ENCODE peak calls at places on chromosomes 3 and 15, in seven cellular contexts. D is body of pancreas, U is Panc1, W is A549, T is hepatocyte, M is brain microvascular endothelial cell, G is neuronal stem cell. L is an unnamed sample.

GRCh38 chr3:42991369-42992315 is 12.5 kb downstream of the GASK1A start:
- DNase-seq in W (no peak), D (no peak), T (no peak), G (no peak), M (no peak), U (no peak), L (no peak)

GRCh38 chr3:47731066-47731465 is 50.6 kb downstream of the SMARCC1 start:
- DNase-seq in U (no peak), T (no peak), D (no peak), M (no peak), W (no peak), G (no peak), L (no peak)

GRCh38 chr3:162770556-162770955 is 1273.9 kb downstream of the OTOL1 start:
- DNase-seq in G (no peak), T (no peak), D (no peak), W (no peak), M (no peak), U (no peak), L (peak)

GRCh38 chr3:171460226-171461086 is at the start of gene TNIK:
- DNase-seq in W (peak), M (peak), D (peak), T (peak), G (peak), U (peak), L (peak)

GRCh38 chr15:98503970-98504369 is 144.4 kb upstream of the IGF1R start:
- DNase-seq in G (no peak), U (no peak), W (no peak), D (no peak), M (no peak), T (peak), L (no peak)

GRCh38 chr15:85482896-85483295 is 102.5 kb downstream of the AKAP13 start:
- DNase-seq in U (no peak), W (peak), D (no peak), T (peak), M (peak), G (no peak), L (no peak)

GRCh38 chr3:151085889-151086483 is 522 bp downstream of the MED12L start:
- DNase-seq in D (peak), M (no peak), U (no peak), T (peak), W (peak), G (peak), L (no peak)

GRCh38 chr3:44280631-44281030 is 38.9 kb downstream of the TOPAZ1 start:
- DNase-seq in W (no peak), M (no peak), D (no peak), U (no peak), T (no peak), G (no peak), L (no peak)

GRCh38 chr3:20511863-20512262 is 325.9 kb upstream of the SGO1 start:
- DNase-seq in G (peak), W (peak), D (no peak), M (peak), U (peak), T (peak), L (peak)

GRCh38 chr15:60720084-60720483 is 241.1 kb upstream of the ICE2 start:
- DNase-seq in W (no peak), M (no peak), U (no peak), D (no peak), T (no peak), G (no peak), L (no peak)

GRCh38 chr3:194522579-194523046 is 35.8 kb upstream of the ATP13A3 start:
- DNase-seq in U (no peak), G (no peak), D (no peak), M (peak), T (no peak), W (peak), L (peak)

GRCh38 chr15:48352474-48353072 is 21.3 kb downstream of the DUT start:
- DNase-seq in M (peak), U (peak), D (peak), W (peak), T (peak), G (peak), L (peak)

GRCh38 chr15:64134322-64134829 is 17.2 kb upstream of the SNX22 start:
- DNase-seq in T (no peak), U (no peak), D (peak), G (no peak), W (no peak), M (no peak), L (no peak)

GRCh38 chr3:147355104-147355854 is 51.1 kb downstream of the ZIC4 start:
- DNase-seq in G (no peak), M (no peak), D (no peak), W (no peak), T (no peak), U (no peak), L (no peak)

GRCh38 chr15:57686657-57687056 is 19.9 kb upstream of the POLR2M start:
- DNase-seq in M (peak), T (no peak), D (no peak), U (no peak), G (no peak), W (no peak), L (no peak)

GRCh38 chr3:134640872-134641470 is 9.9 kb downstream of the KY start:
- DNase-seq in W (peak), G (peak), U (no peak), M (peak), D (no peak), T (peak), L (peak)

GRCh38 chr15:31901501-31901900 is 128.8 kb upstream of the CHRNA7 start:
- DNase-seq in D (no peak), U (no peak), W (no peak), M (no peak), G (no peak), T (no peak), L (no peak)

GRCh38 chr15:87365221-87365620 is 891.3 kb downstream of the NTRK3 start:
- DNase-seq in G (no peak), M (peak), D (no peak), U (no peak), W (no peak), T (no peak), L (no peak)

GRCh38 chr3:18808423-18808822 is 339.9 kb upstream of the KCNH8 start:
- DNase-seq in T (no peak), U (no peak), W (no peak), M (no peak), D (no peak), G (no peak), L (no peak)

GRCh38 chr15:40598672-40599071 is 4.6 kb downstream of the KNL1 start:
- DNase-seq in D (no peak), M (no peak), T (no peak), U (no peak), G (no peak), W (no peak), L (no peak)

GRCh38 chr15:68794869-68795268 is 25.8 kb downstream of the ANP32A start:
- DNase-seq in W (no peak), G (no peak), U (no peak), D (no peak), T (no peak), M (no peak), L (no peak)
- H3K27ac ChIP-seq in W (no peak), G (no peak), U (peak), D (peak), T (peak), M (no peak), L (no peak)

DNA sequence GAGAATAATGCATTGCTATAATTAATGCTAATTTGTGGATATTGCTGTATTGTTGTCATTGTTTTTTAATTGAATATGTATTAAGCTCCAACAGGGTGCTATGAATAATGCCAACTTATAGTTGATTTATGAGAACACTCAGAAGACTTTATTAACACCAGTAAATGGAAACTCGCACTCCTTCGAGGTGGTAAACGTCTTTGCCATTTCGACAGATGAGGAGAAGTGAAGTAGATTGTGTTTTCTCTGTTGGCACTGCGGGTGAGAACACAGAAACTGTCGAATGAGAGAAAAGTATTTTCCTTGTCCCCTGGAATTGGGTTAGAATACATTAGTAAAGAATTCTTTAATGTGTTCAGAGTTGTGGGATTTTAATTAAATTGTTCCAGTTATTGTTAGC is 354.5 kb downstream of the LPP start:
- DNase-seq in T (no peak), M (no peak), G (no peak), D (no peak), U (no peak), W (no peak), L (peak)
- H3K4me3 ChIP-seq in T (no peak), M (no peak), G (no peak), D (no peak), U (no peak), W (no peak), L (no peak)

GRCh38 chr15:42704492-42704926 is 32.4 kb downstream of the CDAN1 start:
- DNase-seq in W (peak), T (peak), U (peak), D (peak), G (peak), M (peak), L (peak)
- H3K27ac ChIP-seq in W (no peak), T (no peak), U (no peak), D (no peak), G (no peak), M (no peak), L (no peak)

GRCh38 chr3:52494446-52494845 is 692 bp upstream of the STAB1 start:
- DNase-seq in G (no peak), T (no peak), W (no peak), U (no peak), D (no peak), M (no peak), L (no peak)

GRCh38 chr3:52492059-52492458 is 3.1 kb upstream of the STAB1 start:
- DNase-seq in T (no peak), M (no peak), W (no peak), D (no peak), U (no peak), G (no peak), L (no peak)

GRCh38 chr3:52495777-52496602 is 852 bp downstream of the STAB1 start:
- DNase-seq in W (no peak), G (no peak), D (no peak), T (no peak), M (no peak), U (no peak), L (no peak)

GRCh38 chr3:52493232-52494017 is 1.7 kb upstream of the STAB1 start:
- DNase-seq in W (no peak), U (no peak), M (no peak), T (no peak), G (no peak), D (no peak), L (no peak)

DNA sequence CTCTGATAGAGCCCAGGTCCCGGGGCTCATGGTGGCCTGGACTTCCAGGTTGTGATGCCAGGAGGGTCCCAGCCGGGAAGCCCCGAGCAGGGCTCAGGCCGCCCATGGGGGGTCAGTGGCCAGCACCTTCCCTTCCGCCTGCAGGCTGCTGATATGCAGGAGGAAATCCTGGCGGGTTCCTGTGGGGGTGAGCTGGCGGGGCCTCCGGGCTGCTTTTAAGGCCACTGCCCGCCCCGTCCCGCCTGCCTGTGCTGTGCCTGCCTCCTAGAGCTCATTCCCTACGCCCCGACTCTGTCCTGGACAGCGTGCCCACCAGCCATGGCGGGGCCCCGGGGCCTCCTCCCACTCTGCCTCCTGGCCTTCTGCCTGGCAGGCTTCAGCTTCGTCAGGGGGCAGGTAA is at the start of gene STAB1:
- DNase-seq in M (no peak), T (no peak), G (no peak), D (peak), U (no peak), W (no peak), L (no peak)
- H3K4me3 ChIP-seq in M (no peak), T (no peak), G (no peak), D (no peak), U (no peak), W (no peak), L (no peak)

GRCh38 chr3:12954891-12955650 is 113.7 kb upstream of the RPL32 start:
- DNase-seq in W (no peak), D (peak), U (no peak), M (no peak), G (no peak), T (peak), L (peak)
- H3K27ac ChIP-seq in W (no peak), D (peak), U (no peak), M (no peak), G (no peak), T (peak), L (peak)

GRCh38 chr15:62902821-62903220 is 139.7 kb upstream of the TPM1 start:
- DNase-seq in W (no peak), T (no peak), M (no peak), G (no peak), U (no peak), D (no peak), L (no peak)

GRCh38 chr15:62903437-62903836 is 139.1 kb upstream of the TPM1 start:
- DNase-seq in D (no peak), M (no peak), T (no peak), G (peak), U (no peak), W (no peak), L (no peak)

GRCh38 chr15:62904511-62904910 is 138.0 kb upstream of the TPM1 start:
- DNase-seq in U (no peak), D (no peak), M (no peak), W (no peak), T (no peak), G (no peak), L (no peak)

GRCh38 chr15:62901916-62902554 is 140.5 kb upstream of the TPM1 start:
- DNase-seq in W (no peak), G (no peak), D (no peak), M (no peak), U (no peak), T (no peak), L (no peak)

GRCh38 chr15:62904041-62904440 is 138.5 kb upstream of the TPM1 start:
- DNase-seq in T (no peak), G (no peak), M (no peak), U (no peak), D (no peak), W (no peak), L (no peak)
- H3K4me3 ChIP-seq in T (no peak), G (no peak), M (no peak), U (no peak), D (no peak), W (no peak), L (no peak)

GRCh38 chr3:25421747-25422146 is 6.3 kb upstream of the RARB start:
- DNase-seq in T (peak), D (no peak), G (no peak), W (peak), U (no peak), M (no peak), L (no peak)
- H3K27ac ChIP-seq in T (peak), D (no peak), G (no peak), W (peak), U (no peak), M (no peak), L (no peak)

DNA sequence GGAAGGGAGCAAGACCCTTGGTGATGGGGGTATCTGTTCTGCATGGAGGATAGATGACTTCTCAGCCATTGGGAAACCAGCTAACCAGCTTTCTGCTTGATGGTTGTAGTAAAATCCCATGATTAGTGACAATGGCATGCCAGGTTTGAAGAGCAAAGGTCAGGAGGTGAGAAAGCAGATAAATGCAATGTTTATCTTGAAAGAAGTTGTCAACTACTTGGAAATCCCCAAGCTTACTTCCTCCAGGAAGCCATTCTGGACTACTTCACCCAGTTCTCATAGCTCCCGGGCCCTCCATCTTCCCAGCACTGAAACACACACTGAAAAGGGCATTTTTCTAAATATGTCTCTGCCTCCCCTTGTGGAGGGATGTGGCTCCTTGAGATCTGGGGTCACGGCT is 51.3 kb downstream of the SMAD3 start:
- DNase-seq in W (peak), G (no peak), D (no peak), U (no peak), T (peak), M (no peak), L (no peak)
- H3K4me3 ChIP-seq in W (no peak), G (no peak), D (no peak), U (no peak), T (no peak), M (no peak), L (no peak)